ENCODE peak calls at places on chromosomes 16 and 17, in five cellular contexts. One of them, this sample, is unnamed.

GRCh38 chr17:63659850-63660249 is 37.6 kb downstream of the MAP3K3 start:
- DNase-seq in endodermal cell: no peak
- DNase-seq in neuronal stem cell: no peak
- DNase-seq in thyroid gland: no peak
- DNase-seq in midbrain: no peak
- DNase-seq in this sample: no peak

GRCh38 chr16:35306915-35307314 is 1847.5 kb downstream of the TP53TG3F start:
- DNase-seq in endodermal cell: no peak
- DNase-seq in midbrain: no peak
- DNase-seq in neuronal stem cell: no peak
- DNase-seq in thyroid gland: no peak
- DNase-seq in this sample: no peak

GRCh38 chr17:66686601-66687000 is 148.3 kb upstream of the CACNG5 start:
- DNase-seq in midbrain: no peak
- DNase-seq in endodermal cell: peak
- DNase-seq in thyroid gland: no peak
- DNase-seq in neuronal stem cell: no peak
- DNase-seq in this sample: no peak

GRCh38 chr16:31360296-31360695 is 5.3 kb downstream of the ITGAX start:
- DNase-seq in midbrain: no peak
- DNase-seq in thyroid gland: no peak
- DNase-seq in endodermal cell: no peak
- DNase-seq in neuronal stem cell: no peak
- DNase-seq in this sample: no peak

GRCh38 chr17:4945944-4946280 is 2.4 kb downstream of the PFN1 start:
- DNase-seq in thyroid gland: no peak
- DNase-seq in midbrain: no peak
- DNase-seq in endodermal cell: no peak
- DNase-seq in neuronal stem cell: no peak
- DNase-seq in this sample: no peak

GRCh38 chr17:66406701-66407644 is 104.6 kb downstream of the PRKCA start:
- DNase-seq in thyroid gland: no peak
- DNase-seq in endodermal cell: no peak
- DNase-seq in neuronal stem cell: no peak
- DNase-seq in midbrain: no peak
- DNase-seq in this sample: no peak

GRCh38 chr17:3978421-3979275 is 14.4 kb upstream of the ATP2A3 start:
- DNase-seq in midbrain: no peak
- DNase-seq in neuronal stem cell: no peak
- DNase-seq in endodermal cell: no peak
- DNase-seq in thyroid gland: no peak
- DNase-seq in this sample: peak

GRCh38 chr16:88999457-89000206 is 22.6 kb upstream of the CBFA2T3 start:
- DNase-seq in midbrain: no peak
- DNase-seq in neuronal stem cell: no peak
- DNase-seq in endodermal cell: peak
- DNase-seq in thyroid gland: no peak
- DNase-seq in this sample: no peak

GRCh38 chr17:4405038-4405669 is 28.6 kb upstream of the SPNS3 start:
- DNase-seq in midbrain: no peak
- DNase-seq in endodermal cell: no peak
- DNase-seq in neuronal stem cell: no peak
- DNase-seq in thyroid gland: no peak
- DNase-seq in this sample: no peak

GRCh38 chr16:66925322-66925840 is at the start of gene RRAD:
- DNase-seq in neuronal stem cell: no peak
- DNase-seq in thyroid gland: no peak
- DNase-seq in endodermal cell: peak
- DNase-seq in midbrain: peak
- DNase-seq in this sample: no peak

GRCh38 chr17:1498869-1499268 is 6.4 kb upstream of the MYO1C start:
- DNase-seq in endodermal cell: no peak
- DNase-seq in midbrain: no peak
- DNase-seq in thyroid gland: no peak
- DNase-seq in neuronal stem cell: no peak
- DNase-seq in this sample: no peak

GRCh38 chr16:69351309-69352027 is at the start of gene TMED6:
- DNase-seq in neuronal stem cell: no peak
- DNase-seq in midbrain: no peak
- DNase-seq in thyroid gland: no peak
- DNase-seq in endodermal cell: no peak
- DNase-seq in this sample: peak

GRCh38 chr17:13306310-13306962 is 288.6 kb upstream of the ELAC2 start:
- DNase-seq in endodermal cell: peak
- DNase-seq in midbrain: peak
- DNase-seq in thyroid gland: no peak
- DNase-seq in neuronal stem cell: peak
- DNase-seq in this sample: peak

GRCh38 chr17:78659546-78659945 is 82.3 kb upstream of the DNAH17 start:
- DNase-seq in thyroid gland: no peak
- DNase-seq in midbrain: no peak
- DNase-seq in neuronal stem cell: no peak
- DNase-seq in endodermal cell: no peak
- DNase-seq in this sample: no peak

GRCh38 chr16:19008245-19008644 is 24.5 kb downstream of the TMC7 start:
- DNase-seq in midbrain: no peak
- DNase-seq in endodermal cell: no peak
- DNase-seq in thyroid gland: no peak
- DNase-seq in neuronal stem cell: no peak
- DNase-seq in this sample: no peak

GRCh38 chr16:46949216-46949892 is 24.1 kb downstream of the DNAJA2 start:
- DNase-seq in midbrain: no peak
- DNase-seq in neuronal stem cell: no peak
- DNase-seq in endodermal cell: no peak
- DNase-seq in thyroid gland: no peak
- DNase-seq in this sample: no peak

GRCh38 chr16:2031081-2031577 is 4.4 kb downstream of the NHERF2 start:
- DNase-seq in thyroid gland: no peak
- DNase-seq in neuronal stem cell: no peak
- DNase-seq in midbrain: no peak
- DNase-seq in endodermal cell: no peak
- DNase-seq in this sample: no peak

GRCh38 chr17:42944211-42944610 is 20.0 kb downstream of the AARSD1 start:
- DNase-seq in midbrain: no peak
- DNase-seq in neuronal stem cell: no peak
- DNase-seq in endodermal cell: no peak
- DNase-seq in thyroid gland: no peak
- DNase-seq in this sample: no peak

GRCh38 chr16:14007460-14007859 is 63.7 kb upstream of the MRTFB start:
- DNase-seq in midbrain: no peak
- DNase-seq in endodermal cell: no peak
- DNase-seq in thyroid gland: no peak
- DNase-seq in neuronal stem cell: no peak
- DNase-seq in this sample: no peak

GRCh38 chr17:794876-795275 is 12.7 kb downstream of the MRM3 start:
- DNase-seq in thyroid gland: peak
- DNase-seq in neuronal stem cell: peak
- DNase-seq in midbrain: peak
- DNase-seq in endodermal cell: peak
- DNase-seq in this sample: peak

GRCh38 chr17:17453088-17453487 is 23.7 kb upstream of the MED9 start:
- DNase-seq in endodermal cell: peak
- DNase-seq in thyroid gland: no peak
- DNase-seq in midbrain: no peak
- DNase-seq in neuronal stem cell: no peak
- DNase-seq in this sample: no peak

GRCh38 chr16:51553314-51553713 is 402.2 kb upstream of the SALL1 start:
- DNase-seq in neuronal stem cell: no peak
- DNase-seq in midbrain: no peak
- DNase-seq in thyroid gland: no peak
- DNase-seq in endodermal cell: no peak
- DNase-seq in this sample: no peak

GRCh38 chr17:70423562-70423961 is 254.2 kb downstream of the KCNJ2 start:
- DNase-seq in midbrain: no peak
- DNase-seq in neuronal stem cell: no peak
- DNase-seq in endodermal cell: no peak
- DNase-seq in thyroid gland: no peak
- DNase-seq in this sample: no peak

GRCh38 chr16:78742501-78743283 is 643.2 kb downstream of the WWOX start:
- DNase-seq in midbrain: no peak
- DNase-seq in thyroid gland: no peak
- DNase-seq in endodermal cell: no peak
- DNase-seq in neuronal stem cell: no peak
- DNase-seq in this sample: no peak

GRCh38 chr17:21030375-21030774 is 12.4 kb downstream of the USP22 start:
- DNase-seq in neuronal stem cell: no peak
- DNase-seq in endodermal cell: peak
- DNase-seq in thyroid gland: no peak
- DNase-seq in midbrain: no peak
- DNase-seq in this sample: no peak

GRCh38 chr17:7824021-7824924 is 9.7 kb upstream of the KDM6B start:
- DNase-seq in neuronal stem cell: no peak
- DNase-seq in thyroid gland: no peak
- DNase-seq in endodermal cell: peak
- DNase-seq in midbrain: no peak
- DNase-seq in this sample: no peak

GRCh38 chr16:4314532-4315184 is 1.2 kb upstream of the GLIS2 start:
- DNase-seq in midbrain: no peak
- DNase-seq in neuronal stem cell: no peak
- DNase-seq in thyroid gland: peak
- DNase-seq in endodermal cell: peak
- DNase-seq in this sample: peak

This sample was measured in body of pancreas.